ENCODE peak calls at places on chromosomes 12 and 14, in nine cellular contexts. B, Z, U, I, Q, W, M, G and P are unnamed samples.
A peak's percentile ranks its signal among the peaks of the same experiment; 100 is the strongest.

GRCh38 chr12:90166671-90167070 is 458.0 kb upstream of the ATP2B1 start:
- DNase-seq in Z (no peak), M (no peak), I (no peak), W (no peak), B (no peak), U (no peak), Q (no peak), G (no peak), P (no peak)

GRCh38 chr12:80860928-80861327 is 76.8 kb downstream of the LIN7A start:
- DNase-seq in M (no peak), Z (no peak), Q (no peak), W (no peak), U (no peak), I (no peak), G (no peak), B (no peak), P (no peak)

GRCh38 chr12:112998997-112999767 is 20.9 kb downstream of the OAS2 start:
- DNase-seq in I (no peak), Q (no peak), M (no peak), Z (no peak), U (no peak), W (no peak), B (no peak), G (no peak), P (no peak)

GRCh38 chr12:101459642-101460346 is 15.3 kb upstream of the SPIC start:
- DNase-seq in U (no peak), I (peak; percentile 76), G (no peak), Z (no peak), W (no peak), M (no peak), B (no peak), Q (no peak), P (peak; percentile 57)

GRCh38 chr12:8065991-8066594 is at the start of gene C3AR1:
- DNase-seq in I (peak; percentile 64), Z (peak; percentile 83), B (no peak), W (peak; percentile 67), M (no peak), G (no peak), U (no peak), Q (peak; percentile 80), P (peak; percentile 41)

GRCh38 chr14:30751646-30752416 is 122.5 kb upstream of the COCH start:
- DNase-seq in W (no peak), M (no peak), B (peak; percentile 29), U (no peak), Q (no peak), I (no peak), Z (no peak), G (no peak), P (no peak)

GRCh38 chr14:104445086-104445485 is 134.5 kb upstream of the C14orf180 start:
- DNase-seq in G (no peak), M (no peak), I (no peak), W (peak; percentile 54), Q (no peak), B (no peak), U (no peak), Z (no peak), P (no peak)

GRCh38 chr12:104456950-104457745 is 400 bp downstream of the CHST11 start:
- DNase-seq in Z (peak; percentile 76), I (peak; percentile 79), B (peak; percentile 55), M (peak; percentile 51), Q (peak; percentile 88), U (peak; percentile 61), G (peak; percentile 44), W (peak; percentile 69), P (peak; percentile 65)

GRCh38 chr12:89960607-89961394 is 252.2 kb upstream of the ATP2B1 start:
- DNase-seq in U (no peak), I (peak; percentile 76), Q (no peak), G (no peak), M (no peak), B (no peak), W (no peak), Z (peak; percentile 15), P (no peak)

GRCh38 chr14:104929268-104930230 is 4.9 kb downstream of the PLD4 start:
- DNase-seq in G (no peak), W (no peak), U (no peak), I (no peak), Q (no peak), Z (no peak), B (peak; percentile 10), M (no peak), P (no peak)

GRCh38 chr14:60133487-60133886 is 31.7 kb downstream of the DHRS7 start:
- DNase-seq in M (no peak), U (no peak), Z (peak; percentile 24), G (no peak), Q (no peak), B (no peak), W (no peak), I (peak; percentile 40), P (no peak)

GRCh38 chr12:27048822-27049752 is 26.7 kb downstream of the MED21 start:
- DNase-seq in G (no peak), W (no peak), Z (peak; percentile 69), B (no peak), M (no peak), Q (no peak), I (peak; percentile 92), U (no peak), P (no peak)

GRCh38 chr12:6374781-6375150 is 597 bp downstream of the SCNN1A start:
- DNase-seq in I (no peak), B (no peak), Z (no peak), M (no peak), Q (no peak), U (no peak), G (no peak), W (no peak), P (no peak)

GRCh38 chr14:76863724-76864407 is 37.7 kb downstream of the LRRC74A start:
- DNase-seq in Q (no peak), W (no peak), M (peak; percentile 38), Z (no peak), G (no peak), U (no peak), I (no peak), B (no peak), P (no peak)

GRCh38 chr12:12951504-12951903 is 466 bp downstream of the GPRC5D start:
- DNase-seq in U (no peak), Z (no peak), Q (no peak), B (no peak), M (no peak), W (no peak), G (no peak), I (no peak), P (no peak)